ENCODE peak calls at places on chromosome X, in eight cellular contexts. One of them, this sample, is unnamed.
A peak's percentile ranks its signal among the peaks of the same experiment; 100 is the strongest.

GRCh38 chrX:34893741-34894140 is 48.9 kb upstream of the FAM47B start:
- DNase-seq in bronchial epithelial cell: no peak
- DNase-seq in lung microvascular endothelial cell: peak; percentile 11
- DNase-seq in activated T-cell treated with anti-CD3 and anti-CD28 coated beads, Interleukin-2, amount 50 U/mL, for 4 hours: no peak
- DNase-seq in NCI-H2171 treated with DMSO at 0.1 percent for 48 hours: no peak
- DNase-seq in NCI-H1694 treated with DMSO at 0.1 percent for 48 hours: no peak
- DNase-seq in fibroblast of the aortic adventitia: peak; percentile 33
- DNase-seq in AG08396: no peak
- DNase-seq in this sample: no peak

GRCh38 chrX:155065035-155065734 is 5.8 kb downstream of the CMC4 start:
- DNase-seq in bronchial epithelial cell: peak; percentile 51
- DNase-seq in lung microvascular endothelial cell: no peak
- DNase-seq in activated T-cell treated with anti-CD3 and anti-CD28 coated beads, Interleukin-2, amount 50 U/mL, for 4 hours: no peak
- DNase-seq in NCI-H2171 treated with DMSO at 0.1 percent for 48 hours: no peak
- DNase-seq in NCI-H1694 treated with DMSO at 0.1 percent for 48 hours: no peak
- DNase-seq in fibroblast of the aortic adventitia: peak; percentile 43
- DNase-seq in AG08396: peak; percentile 25
- DNase-seq in this sample: no peak

GRCh38 chrX:15567886-15568616 is 32.7 kb downstream of the ACE2 start:
- DNase-seq in bronchial epithelial cell: peak; percentile 36
- DNase-seq in lung microvascular endothelial cell: peak; percentile 26
- DNase-seq in activated T-cell treated with anti-CD3 and anti-CD28 coated beads, Interleukin-2, amount 50 U/mL, for 4 hours: no peak
- DNase-seq in NCI-H2171 treated with DMSO at 0.1 percent for 48 hours: no peak
- DNase-seq in NCI-H1694 treated with DMSO at 0.1 percent for 48 hours: no peak
- DNase-seq in fibroblast of the aortic adventitia: peak; percentile 60
- DNase-seq in AG08396: no peak
- DNase-seq in this sample: no peak

GRCh38 chrX:13013353-13014110 is 30.9 kb downstream of the FAM9C start:
- DNase-seq in bronchial epithelial cell: no peak
- DNase-seq in lung microvascular endothelial cell: peak; percentile 4
- DNase-seq in activated T-cell treated with anti-CD3 and anti-CD28 coated beads, Interleukin-2, amount 50 U/mL, for 4 hours: no peak
- DNase-seq in NCI-H2171 treated with DMSO at 0.1 percent for 48 hours: no peak
- DNase-seq in NCI-H1694 treated with DMSO at 0.1 percent for 48 hours: no peak
- DNase-seq in fibroblast of the aortic adventitia: no peak
- DNase-seq in AG08396: no peak
- DNase-seq in this sample: no peak

GRCh38 chrX:110407910-110408545 is 49.4 kb downstream of the RTL9 start:
- DNase-seq in bronchial epithelial cell: peak; percentile 52
- DNase-seq in lung microvascular endothelial cell: peak; percentile 70
- DNase-seq in activated T-cell treated with anti-CD3 and anti-CD28 coated beads, Interleukin-2, amount 50 U/mL, for 4 hours: peak; percentile 31
- DNase-seq in NCI-H2171 treated with DMSO at 0.1 percent for 48 hours: peak; percentile 58
- DNase-seq in NCI-H1694 treated with DMSO at 0.1 percent for 48 hours: peak; percentile 72
- DNase-seq in fibroblast of the aortic adventitia: peak; percentile 80
- DNase-seq in AG08396: peak; percentile 51
- DNase-seq in this sample: peak; percentile 18

GRCh38 chrX:36642052-36642451 is 366.1 kb upstream of the FAM47C start:
- DNase-seq in bronchial epithelial cell: no peak
- DNase-seq in lung microvascular endothelial cell: no peak
- DNase-seq in activated T-cell treated with anti-CD3 and anti-CD28 coated beads, Interleukin-2, amount 50 U/mL, for 4 hours: no peak
- DNase-seq in NCI-H2171 treated with DMSO at 0.1 percent for 48 hours: no peak
- DNase-seq in NCI-H1694 treated with DMSO at 0.1 percent for 48 hours: no peak
- DNase-seq in fibroblast of the aortic adventitia: no peak
- DNase-seq in AG08396: no peak
- DNase-seq in this sample: no peak

GRCh38 chrX:154398668-154399526 is 720 bp downstream of the RPL10 start:
- DNase-seq in bronchial epithelial cell: no peak
- DNase-seq in lung microvascular endothelial cell: peak; percentile 91
- DNase-seq in activated T-cell treated with anti-CD3 and anti-CD28 coated beads, Interleukin-2, amount 50 U/mL, for 4 hours: peak; percentile 80
- DNase-seq in NCI-H2171 treated with DMSO at 0.1 percent for 48 hours: peak; percentile 66
- DNase-seq in NCI-H1694 treated with DMSO at 0.1 percent for 48 hours: peak; percentile 83
- DNase-seq in fibroblast of the aortic adventitia: peak; percentile 82
- DNase-seq in AG08396: no peak
- DNase-seq in this sample: peak; percentile 80

GRCh38 chrX:98962996-98963395 is 1447.1 kb downstream of the PCDH19 start:
- DNase-seq in bronchial epithelial cell: no peak
- DNase-seq in lung microvascular endothelial cell: no peak
- DNase-seq in activated T-cell treated with anti-CD3 and anti-CD28 coated beads, Interleukin-2, amount 50 U/mL, for 4 hours: no peak
- DNase-seq in NCI-H2171 treated with DMSO at 0.1 percent for 48 hours: no peak
- DNase-seq in NCI-H1694 treated with DMSO at 0.1 percent for 48 hours: no peak
- DNase-seq in fibroblast of the aortic adventitia: no peak
- DNase-seq in AG08396: no peak
- DNase-seq in this sample: no peak

GRCh38 chrX:37993857-37994619 is 12.3 kb upstream of the SYTL5 start:
- DNase-seq in bronchial epithelial cell: peak; percentile 55
- DNase-seq in lung microvascular endothelial cell: no peak
- DNase-seq in activated T-cell treated with anti-CD3 and anti-CD28 coated beads, Interleukin-2, amount 50 U/mL, for 4 hours: no peak
- DNase-seq in NCI-H2171 treated with DMSO at 0.1 percent for 48 hours: peak; percentile 48
- DNase-seq in NCI-H1694 treated with DMSO at 0.1 percent for 48 hours: no peak
- DNase-seq in fibroblast of the aortic adventitia: no peak
- DNase-seq in AG08396: no peak
- DNase-seq in this sample: no peak

GRCh38 chrX:124818764-124819163 is 472.4 kb downstream of the SH2D1A start:
- DNase-seq in bronchial epithelial cell: no peak
- DNase-seq in lung microvascular endothelial cell: no peak
- DNase-seq in activated T-cell treated with anti-CD3 and anti-CD28 coated beads, Interleukin-2, amount 50 U/mL, for 4 hours: no peak
- DNase-seq in NCI-H2171 treated with DMSO at 0.1 percent for 48 hours: no peak
- DNase-seq in NCI-H1694 treated with DMSO at 0.1 percent for 48 hours: no peak
- DNase-seq in fibroblast of the aortic adventitia: no peak
- DNase-seq in AG08396: no peak
- DNase-seq in this sample: no peak

GRCh38 chrX:125436855-125437254 is 117.2 kb downstream of the TEX13C start:
- DNase-seq in bronchial epithelial cell: peak; percentile 3
- DNase-seq in lung microvascular endothelial cell: peak; percentile 3
- DNase-seq in activated T-cell treated with anti-CD3 and anti-CD28 coated beads, Interleukin-2, amount 50 U/mL, for 4 hours: no peak
- DNase-seq in NCI-H2171 treated with DMSO at 0.1 percent for 48 hours: no peak
- DNase-seq in NCI-H1694 treated with DMSO at 0.1 percent for 48 hours: peak; percentile 15
- DNase-seq in fibroblast of the aortic adventitia: no peak
- DNase-seq in AG08396: no peak
- DNase-seq in this sample: no peak

GRCh38 chrX:55389376-55389775 is 62.6 kb upstream of the MAGEH1 start:
- DNase-seq in bronchial epithelial cell: no peak
- DNase-seq in lung microvascular endothelial cell: no peak
- DNase-seq in activated T-cell treated with anti-CD3 and anti-CD28 coated beads, Interleukin-2, amount 50 U/mL, for 4 hours: no peak
- DNase-seq in NCI-H2171 treated with DMSO at 0.1 percent for 48 hours: no peak
- DNase-seq in NCI-H1694 treated with DMSO at 0.1 percent for 48 hours: no peak
- DNase-seq in fibroblast of the aortic adventitia: no peak
- DNase-seq in AG08396: no peak
- DNase-seq in this sample: no peak

GRCh38 chrX:80573275-80573674 is 153.0 kb downstream of the TENT5D start:
- DNase-seq in bronchial epithelial cell: no peak
- DNase-seq in lung microvascular endothelial cell: no peak
- DNase-seq in activated T-cell treated with anti-CD3 and anti-CD28 coated beads, Interleukin-2, amount 50 U/mL, for 4 hours: no peak
- DNase-seq in NCI-H2171 treated with DMSO at 0.1 percent for 48 hours: no peak
- DNase-seq in NCI-H1694 treated with DMSO at 0.1 percent for 48 hours: no peak
- DNase-seq in fibroblast of the aortic adventitia: no peak
- DNase-seq in AG08396: no peak
- DNase-seq in this sample: no peak

GRCh38 chrX:13220916-13221315 is 98.9 kb downstream of the ATXN3L start:
- DNase-seq in bronchial epithelial cell: peak; percentile 88
- DNase-seq in lung microvascular endothelial cell: peak; percentile 64
- DNase-seq in activated T-cell treated with anti-CD3 and anti-CD28 coated beads, Interleukin-2, amount 50 U/mL, for 4 hours: no peak
- DNase-seq in NCI-H2171 treated with DMSO at 0.1 percent for 48 hours: no peak
- DNase-seq in NCI-H1694 treated with DMSO at 0.1 percent for 48 hours: no peak
- DNase-seq in fibroblast of the aortic adventitia: peak; percentile 27
- DNase-seq in AG08396: peak; percentile 21
- DNase-seq in this sample: no peak

GRCh38 chrX:13898084-13898483 is 81.2 kb upstream of the GPM6B start:
- DNase-seq in bronchial epithelial cell: no peak
- DNase-seq in lung microvascular endothelial cell: no peak
- DNase-seq in activated T-cell treated with anti-CD3 and anti-CD28 coated beads, Interleukin-2, amount 50 U/mL, for 4 hours: no peak
- DNase-seq in NCI-H2171 treated with DMSO at 0.1 percent for 48 hours: no peak
- DNase-seq in NCI-H1694 treated with DMSO at 0.1 percent for 48 hours: no peak
- DNase-seq in fibroblast of the aortic adventitia: peak; percentile 49
- DNase-seq in AG08396: no peak
- DNase-seq in this sample: no peak

GRCh38 chrX:47222776-47223350 is 4.4 kb downstream of the CDK16 start:
- DNase-seq in bronchial epithelial cell: no peak
- DNase-seq in lung microvascular endothelial cell: no peak
- DNase-seq in activated T-cell treated with anti-CD3 and anti-CD28 coated beads, Interleukin-2, amount 50 U/mL, for 4 hours: no peak
- DNase-seq in NCI-H2171 treated with DMSO at 0.1 percent for 48 hours: no peak
- DNase-seq in NCI-H1694 treated with DMSO at 0.1 percent for 48 hours: no peak
- DNase-seq in fibroblast of the aortic adventitia: no peak
- DNase-seq in AG08396: no peak
- DNase-seq in this sample: no peak

GRCh38 chrX:18574591-18574990 is 97.3 kb downstream of the RS1 start:
- DNase-seq in bronchial epithelial cell: peak; percentile 41
- DNase-seq in lung microvascular endothelial cell: no peak
- DNase-seq in activated T-cell treated with anti-CD3 and anti-CD28 coated beads, Interleukin-2, amount 50 U/mL, for 4 hours: no peak
- DNase-seq in NCI-H2171 treated with DMSO at 0.1 percent for 48 hours: no peak
- DNase-seq in NCI-H1694 treated with DMSO at 0.1 percent for 48 hours: no peak
- DNase-seq in fibroblast of the aortic adventitia: peak; percentile 67
- DNase-seq in AG08396: peak; percentile 38
- DNase-seq in this sample: no peak

GRCh38 chrX:34053931-34054330 is 78.2 kb downstream of the FAM47A start:
- DNase-seq in bronchial epithelial cell: no peak
- DNase-seq in lung microvascular endothelial cell: no peak
- DNase-seq in activated T-cell treated with anti-CD3 and anti-CD28 coated beads, Interleukin-2, amount 50 U/mL, for 4 hours: no peak
- DNase-seq in NCI-H2171 treated with DMSO at 0.1 percent for 48 hours: no peak
- DNase-seq in NCI-H1694 treated with DMSO at 0.1 percent for 48 hours: no peak
- DNase-seq in fibroblast of the aortic adventitia: no peak
- DNase-seq in AG08396: no peak
- DNase-seq in this sample: no peak

GRCh38 chrX:3461824-3462508 is 115.5 kb upstream of the MXRA5 start:
- DNase-seq in bronchial epithelial cell: no peak
- DNase-seq in lung microvascular endothelial cell: no peak
- DNase-seq in activated T-cell treated with anti-CD3 and anti-CD28 coated beads, Interleukin-2, amount 50 U/mL, for 4 hours: no peak
- DNase-seq in NCI-H2171 treated with DMSO at 0.1 percent for 48 hours: no peak
- DNase-seq in NCI-H1694 treated with DMSO at 0.1 percent for 48 hours: no peak
- DNase-seq in fibroblast of the aortic adventitia: no peak
- DNase-seq in AG08396: no peak
- DNase-seq in this sample: no peak

GRCh38 chrX:109830704-109831206 is 97.7 kb upstream of the ACSL4 start:
- DNase-seq in bronchial epithelial cell: peak; percentile 35
- DNase-seq in lung microvascular endothelial cell: peak; percentile 31
- DNase-seq in activated T-cell treated with anti-CD3 and anti-CD28 coated beads, Interleukin-2, amount 50 U/mL, for 4 hours: no peak
- DNase-seq in NCI-H2171 treated with DMSO at 0.1 percent for 48 hours: no peak
- DNase-seq in NCI-H1694 treated with DMSO at 0.1 percent for 48 hours: no peak
- DNase-seq in fibroblast of the aortic adventitia: peak; percentile 77
- DNase-seq in AG08396: no peak
- DNase-seq in this sample: no peak

GRCh38 chrX:63922221-63922620 is 137.2 kb upstream of the ARHGEF9 start:
- DNase-seq in bronchial epithelial cell: peak; percentile 27
- DNase-seq in lung microvascular endothelial cell: no peak
- DNase-seq in activated T-cell treated with anti-CD3 and anti-CD28 coated beads, Interleukin-2, amount 50 U/mL, for 4 hours: no peak
- DNase-seq in NCI-H2171 treated with DMSO at 0.1 percent for 48 hours: no peak
- DNase-seq in NCI-H1694 treated with DMSO at 0.1 percent for 48 hours: no peak
- DNase-seq in fibroblast of the aortic adventitia: peak; percentile 28
- DNase-seq in AG08396: peak; percentile 48
- DNase-seq in this sample: no peak

GRCh38 chrX:103818844-103819243 is 13.2 kb downstream of the RAB9B start:
- DNase-seq in bronchial epithelial cell: no peak
- DNase-seq in lung microvascular endothelial cell: no peak
- DNase-seq in activated T-cell treated with anti-CD3 and anti-CD28 coated beads, Interleukin-2, amount 50 U/mL, for 4 hours: no peak
- DNase-seq in NCI-H2171 treated with DMSO at 0.1 percent for 48 hours: no peak
- DNase-seq in NCI-H1694 treated with DMSO at 0.1 percent for 48 hours: no peak
- DNase-seq in fibroblast of the aortic adventitia: peak; percentile 56
- DNase-seq in AG08396: no peak
- DNase-seq in this sample: no peak

GRCh38 chrX:129145382-129145781 is 377.9 kb downstream of the SMARCA1 start:
- DNase-seq in bronchial epithelial cell: no peak
- DNase-seq in lung microvascular endothelial cell: no peak
- DNase-seq in activated T-cell treated with anti-CD3 and anti-CD28 coated beads, Interleukin-2, amount 50 U/mL, for 4 hours: no peak
- DNase-seq in NCI-H2171 treated with DMSO at 0.1 percent for 48 hours: no peak
- DNase-seq in NCI-H1694 treated with DMSO at 0.1 percent for 48 hours: no peak
- DNase-seq in fibroblast of the aortic adventitia: no peak
- DNase-seq in AG08396: no peak
- DNase-seq in this sample: no peak